ENCODE peak calls at places on chromosomes 13 and 19, in seven cellular contexts. S is activated CD4-positive, alpha-beta T cell treated with anti-CD3 and anti-CD28 coated beads for 24 hours; J is HEK293T; C is germinal center; P is retinal pigment epithelial cell; K is Right ventricle myocardium superior; V is heart left ventricle. W is an unnamed sample.

GRCh38 chr19:18519962-18520847 is 1.7 kb downstream of the ELL start:
- DNase-seq in S (no peak), J (peak), C (peak), P (no peak), K (no peak), V (peak), W (peak)

GRCh38 chr13:20270163-20270865 is 38.2 kb upstream of the GJB6 start:
- DNase-seq in S (no peak), J (no peak), C (no peak), P (no peak), K (no peak), V (no peak), W (no peak)

GRCh38 chr19:51571599-51571998 is 516 bp downstream of the ZNF175 start:
- DNase-seq in S (no peak), J (no peak), C (no peak), P (no peak), K (no peak), V (no peak), W (peak)

GRCh38 chr19:40550951-40551350 is 25.7 kb upstream of the SHKBP1 start:
- DNase-seq in S (no peak), J (no peak), C (no peak), P (no peak), K (no peak), V (no peak), W (no peak)

GRCh38 chr19:51327066-51327985 is 14.6 kb downstream of the VSIG10L start:
- DNase-seq in S (peak), J (peak), C (peak), P (no peak), K (peak), V (peak), W (no peak)

GRCh38 chr19:20179946-20180345 is 12.9 kb downstream of the ZNF486 start:
- DNase-seq in S (no peak), J (no peak), C (no peak), P (no peak), K (no peak), V (no peak), W (no peak)

GRCh38 chr19:17125728-17126677 is 50.4 kb downstream of the MYO9B start:
- DNase-seq in S (peak), J (no peak), C (peak), P (no peak), K (peak), V (peak), W (peak)

GRCh38 chr19:32646556-32646955 is 28.4 kb downstream of the ANKRD27 start:
- DNase-seq in S (no peak), J (no peak), C (no peak), P (no peak), K (no peak), V (no peak), W (no peak)

GRCh38 chr13:98577823-98578285 is 947 bp upstream of the STK24 start:
- DNase-seq in S (no peak), J (no peak), C (no peak), P (no peak), K (no peak), V (no peak), W (no peak)